ENCODE peak calls at places on chromosomes 5 and 9, in four cellular contexts. P is mucosa of descending colon, Q is HFFc6, W is upper lobe of right lung. S is an unnamed sample.

GRCh38 chr9:33320568-33321261 is 30.4 kb downstream of the NFX1 start:
- DNase-seq in P (no peak), Q (peak), W (no peak), S (no peak)

GRCh38 chr5:159990506-159990905 is 18.4 kb upstream of the TTC1 start:
- DNase-seq in P (no peak), Q (no peak), W (no peak), S (no peak)

GRCh38 chr9:69970001-69970531 is 73.6 kb upstream of the MAMDC2 start:
- DNase-seq in P (no peak), Q (peak), W (no peak), S (no peak)

GRCh38 chr5:14665949-14666741 is 1.6 kb downstream of the OTULIN start:
- DNase-seq in P (peak), Q (peak), W (peak), S (peak)

GRCh38 chr9:131480258-131480657 is 22.5 kb upstream of the POMT1 start:
- DNase-seq in P (no peak), Q (no peak), W (no peak), S (no peak)

GRCh38 chr9:15572200-15572599 is 19.4 kb downstream of the CCDC171 start:
- DNase-seq in P (no peak), Q (no peak), W (no peak), S (no peak)

GRCh38 chr9:28782630-28783029 is 1209.3 kb upstream of the C9orf72 start:
- DNase-seq in P (no peak), Q (no peak), W (no peak), S (no peak)

GRCh38 chr9:3521961-3522360 is 3.8 kb downstream of the RFX3 start:
- DNase-seq in P (no peak), Q (no peak), W (no peak), S (no peak)

GRCh38 chr5:131281133-131281867 is 17.4 kb downstream of the CDC42SE2 start:
- DNase-seq in P (no peak), Q (no peak), W (no peak), S (no peak)

GRCh38 chr9:70097187-70097586 is 53.5 kb downstream of the MAMDC2 start:
- DNase-seq in P (no peak), Q (no peak), W (no peak), S (no peak)

GRCh38 chr9:22401671-22402070 is 45.0 kb upstream of the DMRTA1 start:
- DNase-seq in P (no peak), Q (no peak), W (no peak), S (no peak)

GRCh38 chr5:106269252-106269843 is 1401.4 kb downstream of the EFNA5 start:
- DNase-seq in P (no peak), Q (no peak), W (no peak), S (no peak)

GRCh38 chr9:78397045-78397843 is 100.3 kb downstream of the PSAT1 start:
- DNase-seq in P (no peak), Q (no peak), W (no peak), S (no peak)

GRCh38 chr5:15579193-15579990 is 79.4 kb downstream of the FBXL7 start:
- DNase-seq in P (no peak), Q (no peak), W (no peak), S (no peak)

GRCh38 chr5:138724470-138725146 is 28.6 kb upstream of the CTNNA1 start:
- DNase-seq in P (no peak), Q (no peak), W (peak), S (no peak)

GRCh38 chr5:123414975-123415374 is 8.2 kb downstream of the CEP120 start:
- DNase-seq in P (no peak), Q (no peak), W (no peak), S (no peak)

GRCh38 chr9:126439402-126439765 is 112.8 kb downstream of the MVB12B start:
- DNase-seq in P (no peak), Q (peak), W (no peak), S (no peak)

GRCh38 chr9:6563036-6563435 is 82.5 kb downstream of the GLDC start:
- DNase-seq in P (no peak), Q (no peak), W (no peak), S (no peak)

GRCh38 chr5:31413030-31413812 is 118.7 kb downstream of the DROSHA start:
- DNase-seq in P (no peak), Q (no peak), W (no peak), S (no peak)

GRCh38 chr5:150513375-150514309 is 5.7 kb downstream of the NDST1 start:
- DNase-seq in P (no peak), Q (no peak), W (no peak), S (no peak)
- TF ChIP-seq CTCF in P (no peak), Q (peak), W (peak), S (no peak)

GRCh38 chr5:103255666-103256065 is 2.9 kb upstream of the MACIR start:
- DNase-seq in P (no peak), Q (no peak), W (no peak), S (no peak)
- TF ChIP-seq CTCF in P (no peak), Q (no peak), W (no peak), S (no peak)

DNA sequence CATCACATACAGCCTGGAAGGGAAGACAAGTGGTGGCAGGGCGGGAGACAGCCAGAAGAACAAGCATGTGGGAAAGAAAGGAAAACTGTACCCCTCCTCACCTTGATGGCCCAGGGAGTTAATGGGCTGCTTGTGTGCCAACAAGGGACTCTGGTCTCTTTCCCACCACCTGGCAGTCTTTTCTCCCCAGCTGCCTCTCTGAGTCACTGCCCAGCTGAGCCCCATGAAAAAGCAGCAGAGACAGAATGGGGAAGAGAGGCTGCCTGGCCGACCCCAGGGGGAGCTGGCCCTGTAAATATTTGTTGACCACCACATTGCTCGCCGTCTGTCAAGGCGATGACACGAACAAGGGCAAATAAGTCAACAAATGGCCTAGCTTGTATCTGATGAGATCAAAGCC is 359.3 kb downstream of the ENC1 start:
- DNase-seq in P (no peak), Q (no peak), W (no peak), S (no peak)
- TF ChIP-seq CTCF in P (no peak), Q (no peak), W (no peak), S (no peak)

DNA sequence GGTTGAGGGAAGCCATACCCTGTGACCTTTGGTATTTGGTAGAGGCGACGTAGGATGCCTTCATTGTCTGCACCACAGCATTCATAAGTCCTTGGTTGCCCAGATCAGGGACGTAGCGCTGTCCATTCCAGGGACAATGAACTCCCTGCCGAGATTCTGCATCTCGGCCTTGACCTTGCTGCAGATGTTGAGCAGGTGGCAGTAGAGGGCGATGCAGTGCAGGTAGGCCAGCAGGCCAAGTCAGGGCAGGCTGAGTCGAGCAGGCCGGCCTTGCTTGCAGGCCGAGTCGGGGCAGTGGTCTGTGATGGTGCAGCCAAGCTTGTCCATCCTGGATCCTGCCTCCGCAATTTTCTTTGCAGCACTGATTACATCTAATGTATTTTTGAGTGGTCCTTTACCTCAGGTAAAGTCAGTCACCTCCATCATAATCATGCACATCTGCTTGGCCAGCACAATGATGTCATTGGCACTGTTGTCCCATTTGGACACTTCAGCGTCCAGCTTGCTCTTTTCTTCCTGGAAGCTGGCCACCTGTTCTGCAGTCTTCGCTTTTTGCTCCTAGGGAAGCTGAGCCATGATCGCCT is 93.4 kb upstream of the CCDC112 start:
- DNase-seq in P (no peak), Q (no peak), W (peak), S (no peak)
- TF ChIP-seq CTCF in P (no peak), Q (peak), W (peak), S (no peak)

DNA sequence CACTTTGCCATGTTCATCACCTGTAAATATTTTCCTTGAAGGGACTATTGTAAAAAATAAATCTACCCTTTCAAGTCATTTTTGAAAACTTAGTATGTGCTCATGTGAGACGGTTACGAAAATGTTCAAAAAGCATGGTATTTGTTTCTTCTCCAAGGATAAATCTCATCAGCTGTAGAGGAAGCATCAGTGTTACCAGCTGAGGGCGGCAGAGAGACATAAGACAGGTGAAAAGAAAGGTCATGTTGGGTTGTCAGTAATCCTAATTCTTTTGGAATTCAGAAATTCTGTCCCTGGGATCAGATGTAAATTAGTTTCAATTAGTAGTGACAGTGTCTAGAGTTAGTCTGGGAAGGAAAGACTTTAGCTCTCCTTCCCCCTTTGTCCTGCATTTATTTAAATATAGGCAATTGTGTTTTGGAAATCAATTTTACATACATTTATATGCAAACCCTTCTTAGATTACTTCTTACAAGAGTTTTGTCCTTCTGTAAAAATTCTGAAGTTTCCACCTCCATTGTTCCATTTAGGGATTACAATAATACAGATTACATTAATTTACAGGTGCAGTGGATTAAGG is 791.9 kb upstream of the CDH6 start:
- DNase-seq in P (no peak), Q (no peak), W (no peak), S (no peak)
- TF ChIP-seq CTCF in P (no peak), Q (peak), W (peak), S (no peak)

GRCh38 chr9:4740373-4740622 is 704 bp downstream of the AK3 start:
- DNase-seq in P (no peak), Q (no peak), W (no peak), S (no peak)

GRCh38 chr9:4741365-4742031 is 496 bp upstream of the AK3 start:
- DNase-seq in P (peak), Q (no peak), W (peak), S (no peak)

GRCh38 chr9:4738866-4739586 is 2.0 kb downstream of the AK3 start:
- DNase-seq in P (no peak), Q (no peak), W (no peak), S (no peak)

GRCh38 chr9:4740623-4741364 is at the start of gene AK3:
- DNase-seq in P (peak), Q (peak), W (peak), S (peak)

GRCh38 chr9:4739587-4740372 is 1.2 kb downstream of the AK3 start:
- DNase-seq in P (no peak), Q (no peak), W (peak), S (no peak)
- TF ChIP-seq CTCF in P (no peak), Q (no peak), W (no peak), S (no peak)

GRCh38 chr9:130433168-130433946 is 11.4 kb upstream of the ASS1 start:
- DNase-seq in P (peak), Q (peak), W (no peak), S (no peak)
- TF ChIP-seq CTCF in P (peak), Q (peak), W (peak), S (peak)

GRCh38 chr9:34898846-34899245 is 59.2 kb upstream of the PHF24 start:
- DNase-seq in P (no peak), Q (no peak), W (no peak), S (no peak)

GRCh38 chr9:34892886-34893285 is 65.2 kb upstream of the PHF24 start:
- DNase-seq in P (no peak), Q (no peak), W (no peak), S (no peak)

GRCh38 chr9:34891386-34891785 is 66.7 kb upstream of the PHF24 start:
- DNase-seq in P (no peak), Q (peak), W (no peak), S (no peak)

GRCh38 chr9:34899535-34900158 is 58.4 kb upstream of the PHF24 start:
- DNase-seq in P (peak), Q (peak), W (peak), S (peak)

DNA sequence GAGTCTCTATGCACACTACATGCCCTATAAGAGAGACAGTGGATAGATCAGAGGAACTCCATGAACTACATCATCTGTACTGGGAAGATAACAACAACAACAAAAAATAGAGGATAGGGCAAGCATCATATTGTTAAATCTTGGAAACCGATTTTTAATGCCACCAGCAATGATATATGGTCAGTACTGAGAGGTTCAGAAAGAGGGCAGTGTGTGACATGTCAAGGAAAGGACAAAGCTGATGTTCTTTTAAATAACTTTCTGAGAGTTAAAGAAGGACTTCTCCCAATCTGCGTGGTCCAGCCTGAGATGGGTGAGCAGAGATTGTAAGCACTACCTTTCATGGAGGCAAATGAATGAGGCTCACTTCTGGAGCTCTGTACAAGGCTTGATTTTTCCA is 62.0 kb upstream of the PHF24 start:
- DNase-seq in P (no peak), Q (no peak), W (no peak), S (no peak)
- TF ChIP-seq CTCF in P (no peak), Q (peak), W (no peak), S (no peak)